ENCODE peak calls at places on chromosomes 16 and 17, in seven cellular contexts. I, X, K, S, J, H and M are unnamed samples.

GRCh38 chr16:3401719-3402397 is 843 bp downstream of the ZNF174 start:
- DNase-seq in I (no peak), X (no peak), K (no peak), S (no peak), J (peak), H (no peak), M (no peak)

GRCh38 chr16:2838928-2839327 is 8.8 kb downstream of the ZG16B start:
- DNase-seq in I (peak), X (peak), K (peak), S (peak), J (peak), H (peak), M (no peak)

GRCh38 chr17:58337600-58338453 is 9.2 kb upstream of the TSPOAP1 start:
- DNase-seq in I (peak), X (peak), K (peak), S (peak), J (peak), H (peak), M (peak)

GRCh38 chr16:67182288-67182687 is 1.5 kb downstream of the MATCAP1 start:
- DNase-seq in I (no peak), X (no peak), K (no peak), S (no peak), J (no peak), H (no peak), M (no peak)

GRCh38 chr16:73053379-73054130 is 5.6 kb upstream of the ZFHX3 start:
- DNase-seq in I (no peak), X (no peak), K (no peak), S (no peak), J (no peak), H (no peak), M (no peak)

GRCh38 chr17:6052926-6053325 is 17.3 kb upstream of the WSCD1 start:
- DNase-seq in I (no peak), X (no peak), K (no peak), S (no peak), J (no peak), H (no peak), M (no peak)

GRCh38 chr16:11097782-11098167 is 153.4 kb downstream of the CLEC16A start:
- DNase-seq in I (no peak), X (no peak), K (no peak), S (no peak), J (no peak), H (no peak), M (no peak)

GRCh38 chr17:30133197-30133596 is 16.6 kb downstream of the NSRP1 start:
- DNase-seq in I (no peak), X (no peak), K (no peak), S (no peak), J (no peak), H (no peak), M (no peak)

GRCh38 chr17:35871415-35871814 is 2.7 kb upstream of the HEATR9 start:
- DNase-seq in I (no peak), X (no peak), K (no peak), S (no peak), J (peak), H (peak), M (no peak)

GRCh38 chr16:89917773-89918452 is 749 bp upstream of the MC1R start:
- DNase-seq in I (peak), X (peak), K (peak), S (peak), J (peak), H (peak), M (no peak)

GRCh38 chr16:72138064-72138572 is 33.8 kb downstream of the PMFBP1 start:
- DNase-seq in I (no peak), X (no peak), K (no peak), S (no peak), J (no peak), H (no peak), M (no peak)

GRCh38 chr16:50563989-50564388 is 15.8 kb downstream of the NKD1 start:
- DNase-seq in I (no peak), X (no peak), K (no peak), S (no peak), J (peak), H (no peak), M (no peak)

GRCh38 chr17:71316498-71316897 is 804.3 kb upstream of the SOX9 start:
- DNase-seq in I (no peak), X (no peak), K (no peak), S (no peak), J (no peak), H (no peak), M (no peak)

GRCh38 chr17:62703776-62704380 is 76.4 kb downstream of the MRC2 start:
- DNase-seq in I (peak), X (peak), K (peak), S (peak), J (peak), H (peak), M (no peak)

GRCh38 chr16:75710344-75710743 is 9.1 kb upstream of the DUXB start:
- DNase-seq in I (no peak), X (no peak), K (no peak), S (no peak), J (no peak), H (no peak), M (no peak)

GRCh38 chr16:59733321-59733720 is 999.2 kb upstream of the GOT2 start:
- DNase-seq in I (no peak), X (no peak), K (no peak), S (no peak), J (no peak), H (no peak), M (no peak)

GRCh38 chr17:67285360-67285759 is 40.4 kb upstream of the HELZ start:
- DNase-seq in I (no peak), X (no peak), K (no peak), S (no peak), J (no peak), H (no peak), M (no peak)

GRCh38 chr16:27687605-27688004 is 137.7 kb downstream of the KATNIP start:
- DNase-seq in I (no peak), X (no peak), K (no peak), S (no peak), J (no peak), H (no peak), M (no peak)

GRCh38 chr17:57939797-57940196 is 15.4 kb downstream of the CUEDC1 start:
- DNase-seq in I (no peak), X (no peak), K (no peak), S (no peak), J (peak), H (peak), M (no peak)

GRCh38 chr16:58490100-58490499 is 9.8 kb upstream of the NDRG4 start:
- DNase-seq in I (no peak), X (no peak), K (no peak), S (no peak), J (no peak), H (no peak), M (no peak)

GRCh38 chr16:76583466-76583865 is 306.3 kb downstream of the CNTNAP4 start:
- DNase-seq in I (no peak), X (peak), K (no peak), S (no peak), J (no peak), H (no peak), M (no peak)

GRCh38 chr17:34487616-34488015 is 91.8 kb upstream of the TMEM132E start:
- DNase-seq in I (no peak), X (no peak), K (no peak), S (no peak), J (no peak), H (no peak), M (no peak)

GRCh38 chr16:55542459-55543082 is 23.9 kb upstream of the CAPNS2 start:
- DNase-seq in I (no peak), X (no peak), K (no peak), S (no peak), J (no peak), H (no peak), M (peak)

GRCh38 chr17:27550974-27551505 is 79.9 kb upstream of the LGALS9 start:
- DNase-seq in I (no peak), X (no peak), K (no peak), S (no peak), J (no peak), H (no peak), M (no peak)

GRCh38 chr17:68566145-68566738 is 34.9 kb downstream of the FAM20A start:
- DNase-seq in I (no peak), X (no peak), K (no peak), S (no peak), J (no peak), H (no peak), M (no peak)

GRCh38 chr16:50470687-50471086 is 77.5 kb upstream of the NKD1 start:
- DNase-seq in I (no peak), X (no peak), K (no peak), S (no peak), J (no peak), H (no peak), M (no peak)

GRCh38 chr16:4137438-4137837 is 21.2 kb upstream of the ADCY9 start:
- DNase-seq in I (no peak), X (no peak), K (no peak), S (no peak), J (no peak), H (no peak), M (no peak)

GRCh38 chr17:41563607-41564006 is 8.3 kb downstream of the KRT9 start:
- DNase-seq in I (no peak), X (no peak), K (no peak), S (no peak), J (no peak), H (no peak), M (no peak)

GRCh38 chr17:70137451-70138230 is 31.7 kb upstream of the KCNJ2 start:
- DNase-seq in I (no peak), X (peak), K (no peak), S (no peak), J (peak), H (no peak), M (peak)

GRCh38 chr16:66542396-66542795 is 7.5 kb downstream of the TK2 start:
- DNase-seq in I (no peak), X (no peak), K (no peak), S (no peak), J (no peak), H (no peak), M (no peak)

GRCh38 chr16:9598731-9599083 is 507.3 kb downstream of the HAPSTR1 start:
- DNase-seq in I (no peak), X (no peak), K (no peak), S (no peak), J (no peak), H (no peak), M (no peak)

GRCh38 chr17:40541060-40541872 is 24.0 kb downstream of the CCR7 start:
- DNase-seq in I (peak), X (no peak), K (peak), S (peak), J (peak), H (peak), M (no peak)

GRCh38 chr17:28391401-28391800 is 14.6 kb downstream of the SLC46A1 start:
- DNase-seq in I (no peak), X (no peak), K (no peak), S (no peak), J (no peak), H (no peak), M (no peak)

GRCh38 chr17:32518856-32519768 is 32.3 kb downstream of the CDK5R1 start:
- DNase-seq in I (peak), X (peak), K (no peak), S (peak), J (peak), H (peak), M (peak)

GRCh38 chr17:82713015-82713723 is 3.3 kb upstream of the FN3KRP start:
- DNase-seq in I (no peak), X (no peak), K (no peak), S (no peak), J (no peak), H (no peak), M (no peak)

GRCh38 chr17:39130205-39130604 is 21.2 kb downstream of the PLXDC1 start:
- DNase-seq in I (no peak), X (no peak), K (no peak), S (no peak), J (no peak), H (no peak), M (no peak)

GRCh38 chr16:13935408-13935807 is 15.5 kb downstream of the ERCC4 start:
- DNase-seq in I (no peak), X (no peak), K (no peak), S (no peak), J (peak), H (no peak), M (no peak)

GRCh38 chr16:87666919-87667318 is 64.6 kb downstream of the JPH3 start:
- DNase-seq in I (no peak), X (no peak), K (no peak), S (no peak), J (no peak), H (no peak), M (no peak)

GRCh38 chr16:84541999-84542876 is 37.8 kb upstream of the MEAK7 start:
- DNase-seq in I (no peak), X (no peak), K (no peak), S (no peak), J (no peak), H (no peak), M (no peak)